ENCODE peak calls at places on chromosome 14, in four cellular contexts. One of them, this sample, is unnamed.

GRCh38 chr14:96176811-96177211 is 27.8 kb upstream of the BDKRB2 start:
- DNase-seq in cardiac fibroblast: peak
- DNase-seq in activated B cell treated with CpG ODN at 0.5 μM for 24 hours: no peak
- DNase-seq in astrocyte of the cerebellum: peak
- DNase-seq in this sample: no peak

GRCh38 chr14:68956728-68957127 is 22.4 kb downstream of the ACTN1 start:
- DNase-seq in activated B cell treated with CpG ODN at 0.5 μM for 24 hours: no peak
- DNase-seq in astrocyte of the cerebellum: peak
- DNase-seq in cardiac fibroblast: no peak
- DNase-seq in this sample: no peak

GRCh38 chr14:44783899-44784298 is 177.8 kb downstream of the KLHL28 start:
- DNase-seq in astrocyte of the cerebellum: no peak
- DNase-seq in cardiac fibroblast: no peak
- DNase-seq in activated B cell treated with CpG ODN at 0.5 μM for 24 hours: no peak
- DNase-seq in this sample: no peak

GRCh38 chr14:86654558-86655184 is 1124.7 kb downstream of the FLRT2 start:
- DNase-seq in cardiac fibroblast: peak
- DNase-seq in activated B cell treated with CpG ODN at 0.5 μM for 24 hours: no peak
- DNase-seq in astrocyte of the cerebellum: peak
- DNase-seq in this sample: no peak

GRCh38 chr14:77843155-77843554 is 43.2 kb downstream of the ADCK1 start:
- DNase-seq in activated B cell treated with CpG ODN at 0.5 μM for 24 hours: no peak
- DNase-seq in astrocyte of the cerebellum: no peak
- DNase-seq in cardiac fibroblast: no peak
- DNase-seq in this sample: no peak

GRCh38 chr14:98984719-98985041 is 287.3 kb downstream of the BCL11B start:
- DNase-seq in activated B cell treated with CpG ODN at 0.5 μM for 24 hours: no peak
- DNase-seq in cardiac fibroblast: no peak
- DNase-seq in astrocyte of the cerebellum: no peak
- DNase-seq in this sample: no peak

GRCh38 chr14:104396682-104397470 is 182.7 kb upstream of the C14orf180 start:
- DNase-seq in cardiac fibroblast: no peak
- DNase-seq in activated B cell treated with CpG ODN at 0.5 μM for 24 hours: no peak
- DNase-seq in astrocyte of the cerebellum: no peak
- DNase-seq in this sample: no peak

GRCh38 chr14:49679271-49679670 is 8.7 kb downstream of the POLE2 start:
- DNase-seq in astrocyte of the cerebellum: no peak
- DNase-seq in activated B cell treated with CpG ODN at 0.5 μM for 24 hours: no peak
- DNase-seq in cardiac fibroblast: no peak
- DNase-seq in this sample: no peak

GRCh38 chr14:90644882-90645281 is 171.3 kb downstream of the TTC7B start:
- DNase-seq in astrocyte of the cerebellum: no peak
- DNase-seq in activated B cell treated with CpG ODN at 0.5 μM for 24 hours: no peak
- DNase-seq in cardiac fibroblast: peak
- DNase-seq in this sample: no peak

GRCh38 chr14:79248131-79248530 is 963.2 kb downstream of the DIO2 start:
- DNase-seq in astrocyte of the cerebellum: no peak
- DNase-seq in cardiac fibroblast: no peak
- DNase-seq in activated B cell treated with CpG ODN at 0.5 μM for 24 hours: no peak
- DNase-seq in this sample: no peak

GRCh38 chr14:97602438-97603117 is 805.4 kb downstream of the VRK1 start:
- DNase-seq in activated B cell treated with CpG ODN at 0.5 μM for 24 hours: no peak
- DNase-seq in cardiac fibroblast: no peak
- DNase-seq in astrocyte of the cerebellum: no peak
- DNase-seq in this sample: no peak

GRCh38 chr14:90193925-90194324 is 62.4 kb upstream of the PSMC1 start:
- DNase-seq in activated B cell treated with CpG ODN at 0.5 μM for 24 hours: no peak
- DNase-seq in cardiac fibroblast: no peak
- DNase-seq in astrocyte of the cerebellum: no peak
- DNase-seq in this sample: no peak

GRCh38 chr14:102622262-102622885 is 29.9 kb downstream of the RCOR1 start:
- DNase-seq in astrocyte of the cerebellum: no peak
- DNase-seq in activated B cell treated with CpG ODN at 0.5 μM for 24 hours: no peak
- DNase-seq in cardiac fibroblast: no peak
- DNase-seq in this sample: no peak

GRCh38 chr14:103556976-103557758 is 5.3 kb downstream of the BAG5 start:
- DNase-seq in astrocyte of the cerebellum: no peak
- DNase-seq in activated B cell treated with CpG ODN at 0.5 μM for 24 hours: no peak
- DNase-seq in cardiac fibroblast: no peak
- DNase-seq in this sample: no peak

GRCh38 chr14:80215756-80216581 is 4.7 kb upstream of the DIO2 start:
- DNase-seq in astrocyte of the cerebellum: no peak
- DNase-seq in cardiac fibroblast: peak
- DNase-seq in activated B cell treated with CpG ODN at 0.5 μM for 24 hours: no peak
- DNase-seq in this sample: no peak

GRCh38 chr14:71437870-71438269 is 494.4 kb upstream of the RGS6 start:
- DNase-seq in cardiac fibroblast: peak
- DNase-seq in activated B cell treated with CpG ODN at 0.5 μM for 24 hours: no peak
- DNase-seq in astrocyte of the cerebellum: no peak
- DNase-seq in this sample: no peak

GRCh38 chr14:68627050-68627867 is 165.6 kb downstream of the ZFP36L1 start:
- DNase-seq in cardiac fibroblast: peak
- DNase-seq in astrocyte of the cerebellum: peak
- DNase-seq in activated B cell treated with CpG ODN at 0.5 μM for 24 hours: no peak
- DNase-seq in this sample: no peak

GRCh38 chr14:38721822-38722431 is 381.1 kb downstream of the SEC23A start:
- DNase-seq in astrocyte of the cerebellum: peak
- DNase-seq in cardiac fibroblast: peak
- DNase-seq in activated B cell treated with CpG ODN at 0.5 μM for 24 hours: no peak
- DNase-seq in this sample: no peak

GRCh38 chr14:50736932-50737419 is 68.9 kb upstream of the SAV1 start:
- DNase-seq in activated B cell treated with CpG ODN at 0.5 μM for 24 hours: no peak
- DNase-seq in astrocyte of the cerebellum: no peak
- DNase-seq in cardiac fibroblast: no peak
- DNase-seq in this sample: no peak

GRCh38 chr14:32713856-32714255 is 224.8 kb upstream of the NPAS3 start:
- DNase-seq in activated B cell treated with CpG ODN at 0.5 μM for 24 hours: no peak
- DNase-seq in astrocyte of the cerebellum: no peak
- DNase-seq in cardiac fibroblast: no peak
- DNase-seq in this sample: no peak

GRCh38 chr14:51908086-51908485 is 47.7 kb downstream of the GNG2 start:
- DNase-seq in activated B cell treated with CpG ODN at 0.5 μM for 24 hours: no peak
- DNase-seq in cardiac fibroblast: peak
- DNase-seq in astrocyte of the cerebellum: no peak
- DNase-seq in this sample: no peak

GRCh38 chr14:69574954-69575295 is 254 bp upstream of the CCDC177 start:
- DNase-seq in astrocyte of the cerebellum: no peak
- DNase-seq in cardiac fibroblast: no peak
- DNase-seq in activated B cell treated with CpG ODN at 0.5 μM for 24 hours: no peak
- DNase-seq in this sample: no peak

GRCh38 chr14:63632932-63633514 is 8.6 kb downstream of the WDR89 start:
- DNase-seq in astrocyte of the cerebellum: no peak
- DNase-seq in cardiac fibroblast: peak
- DNase-seq in activated B cell treated with CpG ODN at 0.5 μM for 24 hours: no peak
- DNase-seq in this sample: no peak

GRCh38 chr14:50116986-50117385 is 614 bp upstream of the VCPKMT start:
- DNase-seq in astrocyte of the cerebellum: no peak
- DNase-seq in activated B cell treated with CpG ODN at 0.5 μM for 24 hours: no peak
- DNase-seq in cardiac fibroblast: no peak
- DNase-seq in this sample: no peak

GRCh38 chr14:86944434-86944833 is 1048.5 kb downstream of the GALC start:
- DNase-seq in activated B cell treated with CpG ODN at 0.5 μM for 24 hours: no peak
- DNase-seq in cardiac fibroblast: no peak
- DNase-seq in astrocyte of the cerebellum: no peak
- DNase-seq in this sample: no peak

GRCh38 chr14:54446201-54446693 is 5.1 kb upstream of the CNIH1 start:
- DNase-seq in astrocyte of the cerebellum: no peak
- DNase-seq in activated B cell treated with CpG ODN at 0.5 μM for 24 hours: no peak
- DNase-seq in cardiac fibroblast: peak
- DNase-seq in this sample: no peak

GRCh38 chr14:54722791-54723432 is 156.0 kb downstream of the SAMD4A start:
- DNase-seq in activated B cell treated with CpG ODN at 0.5 μM for 24 hours: no peak
- DNase-seq in cardiac fibroblast: peak
- DNase-seq in astrocyte of the cerebellum: peak
- DNase-seq in this sample: no peak

GRCh38 chr14:102029956-102030355 is 56.9 kb downstream of the HSP90AA1 start:
- DNase-seq in astrocyte of the cerebellum: peak
- DNase-seq in activated B cell treated with CpG ODN at 0.5 μM for 24 hours: no peak
- DNase-seq in cardiac fibroblast: peak
- DNase-seq in this sample: no peak

GRCh38 chr14:71117839-71118743 is 210.8 kb downstream of the PCNX1 start:
- DNase-seq in astrocyte of the cerebellum: no peak
- DNase-seq in activated B cell treated with CpG ODN at 0.5 μM for 24 hours: no peak
- DNase-seq in cardiac fibroblast: peak
- DNase-seq in this sample: no peak

GRCh38 chr14:69487771-69488170 is 3.2 kb downstream of the PLEKHD1 start:
- DNase-seq in activated B cell treated with CpG ODN at 0.5 μM for 24 hours: no peak
- DNase-seq in cardiac fibroblast: no peak
- DNase-seq in astrocyte of the cerebellum: no peak
- DNase-seq in this sample: no peak

GRCh38 chr14:80477388-80478160 is 266.3 kb upstream of the DIO2 start:
- DNase-seq in activated B cell treated with CpG ODN at 0.5 μM for 24 hours: no peak
- DNase-seq in cardiac fibroblast: peak
- DNase-seq in astrocyte of the cerebellum: no peak
- DNase-seq in this sample: no peak

GRCh38 chr14:67574806-67575205 is 25.3 kb downstream of the PIGH start:
- DNase-seq in activated B cell treated with CpG ODN at 0.5 μM for 24 hours: no peak
- DNase-seq in astrocyte of the cerebellum: no peak
- DNase-seq in cardiac fibroblast: no peak
- DNase-seq in this sample: no peak

GRCh38 chr14:71592361-71592760 is 339.9 kb upstream of the RGS6 start:
- DNase-seq in astrocyte of the cerebellum: no peak
- DNase-seq in cardiac fibroblast: no peak
- DNase-seq in activated B cell treated with CpG ODN at 0.5 μM for 24 hours: no peak
- DNase-seq in this sample: no peak

GRCh38 chr14:59294662-59294992 is 106.2 kb downstream of the DAAM1 start:
- DNase-seq in activated B cell treated with CpG ODN at 0.5 μM for 24 hours: no peak
- DNase-seq in cardiac fibroblast: peak
- DNase-seq in astrocyte of the cerebellum: peak
- DNase-seq in this sample: no peak

GRCh38 chr14:98234208-98234607 is 1037.8 kb downstream of the BCL11B start:
- DNase-seq in astrocyte of the cerebellum: no peak
- DNase-seq in cardiac fibroblast: no peak
- DNase-seq in activated B cell treated with CpG ODN at 0.5 μM for 24 hours: no peak
- DNase-seq in this sample: no peak

GRCh38 chr14:80047761-80048160 is 163.5 kb downstream of the DIO2 start:
- DNase-seq in activated B cell treated with CpG ODN at 0.5 μM for 24 hours: no peak
- DNase-seq in cardiac fibroblast: peak
- DNase-seq in astrocyte of the cerebellum: no peak
- DNase-seq in this sample: no peak

GRCh38 chr14:65961004-65961403 is 525.2 kb upstream of the CCDC196 start:
- DNase-seq in astrocyte of the cerebellum: no peak
- DNase-seq in activated B cell treated with CpG ODN at 0.5 μM for 24 hours: peak
- DNase-seq in cardiac fibroblast: peak
- DNase-seq in this sample: no peak

GRCh38 chr14:103418508-103418818 is 33.2 kb downstream of the MARK3 start:
- DNase-seq in astrocyte of the cerebellum: no peak
- DNase-seq in activated B cell treated with CpG ODN at 0.5 μM for 24 hours: no peak
- DNase-seq in cardiac fibroblast: peak
- DNase-seq in this sample: peak

GRCh38 chr14:24308342-24309124 is 756 bp upstream of the CIDEB start:
- DNase-seq in activated B cell treated with CpG ODN at 0.5 μM for 24 hours: no peak
- DNase-seq in astrocyte of the cerebellum: no peak
- DNase-seq in cardiac fibroblast: no peak
- DNase-seq in this sample: no peak
- TF ChIP-seq CTCF in activated B cell treated with CpG ODN at 0.5 μM for 24 hours: no peak
- TF ChIP-seq CTCF in astrocyte of the cerebellum: no peak
- TF ChIP-seq CTCF in cardiac fibroblast: no peak
- TF ChIP-seq CTCF in this sample: peak

GRCh38 chr14:35818346-35819115 is 7.6 kb upstream of the BRMS1L start:
- DNase-seq in cardiac fibroblast: peak
- DNase-seq in astrocyte of the cerebellum: peak
- DNase-seq in activated B cell treated with CpG ODN at 0.5 μM for 24 hours: no peak
- DNase-seq in this sample: no peak

GRCh38 chr14:35819591-35820540 is 6.3 kb upstream of the BRMS1L start:
- DNase-seq in cardiac fibroblast: no peak
- DNase-seq in astrocyte of the cerebellum: no peak
- DNase-seq in activated B cell treated with CpG ODN at 0.5 μM for 24 hours: no peak
- DNase-seq in this sample: no peak

GRCh38 chr14:35809597-35809996 is 502 bp upstream of the RALGAPA1 start:
- DNase-seq in cardiac fibroblast: no peak
- DNase-seq in activated B cell treated with CpG ODN at 0.5 μM for 24 hours: no peak
- DNase-seq in astrocyte of the cerebellum: no peak
- DNase-seq in this sample: no peak

GRCh38 chr14:35810963-35811362 is 1.9 kb upstream of the RALGAPA1 start:
- DNase-seq in activated B cell treated with CpG ODN at 0.5 μM for 24 hours: no peak
- DNase-seq in cardiac fibroblast: no peak
- DNase-seq in astrocyte of the cerebellum: no peak
- DNase-seq in this sample: no peak

DNA sequence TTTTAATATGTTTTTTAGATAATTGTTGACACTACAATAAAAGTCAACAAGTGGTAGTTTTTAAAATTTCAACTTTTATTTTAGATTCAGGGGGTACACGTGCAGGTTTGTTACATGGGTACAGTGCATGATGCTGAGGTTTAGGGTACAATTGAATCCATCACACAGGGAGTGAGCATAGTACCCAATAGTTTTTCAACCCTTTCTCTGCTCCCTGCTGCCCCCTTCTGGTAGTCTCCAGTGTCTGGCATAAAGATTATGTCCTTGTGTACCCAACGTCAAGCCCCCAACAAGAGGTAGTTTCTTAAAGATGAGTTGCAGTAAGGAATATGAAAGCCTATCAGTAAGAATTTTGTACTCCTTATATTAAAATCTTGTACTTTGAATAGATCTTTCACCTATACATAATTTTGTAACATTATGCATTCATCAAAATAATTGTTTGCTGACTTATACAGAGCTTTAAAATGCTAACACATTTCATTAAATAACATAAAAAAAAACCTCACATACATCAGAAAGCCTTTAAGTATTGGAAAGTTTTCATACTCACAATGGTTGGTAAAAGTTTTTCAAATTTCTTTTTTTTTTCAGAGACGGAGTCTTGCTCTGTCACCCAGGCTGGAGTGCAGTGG is 5.4 kb upstream of the RALGAPA1 start:
- DNase-seq in astrocyte of the cerebellum: no peak
- DNase-seq in cardiac fibroblast: peak
- DNase-seq in activated B cell treated with CpG ODN at 0.5 μM for 24 hours: peak
- DNase-seq in this sample: peak
- TF ChIP-seq CTCF in astrocyte of the cerebellum: peak
- TF ChIP-seq CTCF in cardiac fibroblast: peak
- TF ChIP-seq CTCF in activated B cell treated with CpG ODN at 0.5 μM for 24 hours: peak
- TF ChIP-seq CTCF in this sample: peak

GRCh38 chr14:94008234-94008633 is 11.1 kb downstream of the CCDC197 start:
- DNase-seq in activated B cell treated with CpG ODN at 0.5 μM for 24 hours: no peak
- DNase-seq in astrocyte of the cerebellum: no peak
- DNase-seq in cardiac fibroblast: no peak
- DNase-seq in this sample: no peak
- TF ChIP-seq CTCF in activated B cell treated with CpG ODN at 0.5 μM for 24 hours: no peak
- TF ChIP-seq CTCF in astrocyte of the cerebellum: no peak
- TF ChIP-seq CTCF in cardiac fibroblast: no peak
- TF ChIP-seq CTCF in this sample: no peak

GRCh38 chr14:100901391-100902183 is 1.9 kb downstream of the RTL1 start:
- DNase-seq in astrocyte of the cerebellum: no peak
- DNase-seq in cardiac fibroblast: no peak
- DNase-seq in activated B cell treated with CpG ODN at 0.5 μM for 24 hours: no peak
- DNase-seq in this sample: no peak

GRCh38 chr14:100899841-100900771 is 3.4 kb downstream of the RTL1 start:
- DNase-seq in activated B cell treated with CpG ODN at 0.5 μM for 24 hours: no peak
- DNase-seq in cardiac fibroblast: no peak
- DNase-seq in astrocyte of the cerebellum: no peak
- DNase-seq in this sample: no peak

GRCh38 chr14:100902295-100902694 is 1.2 kb downstream of the RTL1 start:
- DNase-seq in cardiac fibroblast: no peak
- DNase-seq in astrocyte of the cerebellum: no peak
- DNase-seq in activated B cell treated with CpG ODN at 0.5 μM for 24 hours: no peak
- DNase-seq in this sample: no peak

GRCh38 chr14:100898935-100899840 is 4.3 kb downstream of the RTL1 start:
- DNase-seq in astrocyte of the cerebellum: no peak
- DNase-seq in activated B cell treated with CpG ODN at 0.5 μM for 24 hours: no peak
- DNase-seq in cardiac fibroblast: no peak
- DNase-seq in this sample: no peak

GRCh38 chr14:100900837-100901390 is 2.6 kb downstream of the RTL1 start:
- DNase-seq in activated B cell treated with CpG ODN at 0.5 μM for 24 hours: no peak
- DNase-seq in cardiac fibroblast: no peak
- DNase-seq in astrocyte of the cerebellum: no peak
- DNase-seq in this sample: no peak
- TF ChIP-seq CTCF in activated B cell treated with CpG ODN at 0.5 μM for 24 hours: no peak
- TF ChIP-seq CTCF in cardiac fibroblast: no peak
- TF ChIP-seq CTCF in astrocyte of the cerebellum: peak
- TF ChIP-seq CTCF in this sample: no peak

This sample was measured in CD14-positive monocyte.